ENCODE peak calls at places on chromosome 19, in six cellular contexts. V is AG04450, C is stomach, A is osteocyte, Y is EH, J is RPMI7951. R is an unnamed sample.

GRCh38 chr19:51002101-51002532 is 713 bp upstream of the KLK8 start:
- DNase-seq in Y (no peak), V (no peak), A (no peak), C (no peak), J (no peak), R (no peak)

GRCh38 chr19:14505488-14506239 is 9.7 kb upstream of the GIPC1 start:
- DNase-seq in V (no peak), C (peak), J (peak), Y (peak), A (peak), R (peak)

GRCh38 chr19:6521718-6522646 is 8.8 kb upstream of the TNFSF9 start:
- DNase-seq in J (no peak), V (no peak), A (no peak), C (peak), Y (peak), R (no peak)

GRCh38 chr19:49542446-49542845 is 14.6 kb downstream of the RCN3 start:
- DNase-seq in C (no peak), J (no peak), V (no peak), Y (no peak), A (no peak), R (no peak)

GRCh38 chr19:47363758-47364529 is 14.8 kb downstream of the DHX34 start:
- DNase-seq in A (no peak), J (peak), Y (peak), V (no peak), C (no peak), R (peak)

GRCh38 chr19:33649919-33650305 is 28.2 kb downstream of the CHST8 start:
- DNase-seq in V (no peak), A (no peak), Y (no peak), J (no peak), C (no peak), R (no peak)

GRCh38 chr19:17061691-17062090 is 13.6 kb downstream of the HAUS8 start:
- DNase-seq in Y (no peak), A (no peak), J (no peak), C (no peak), V (no peak), R (no peak)

GRCh38 chr19:7257148-7258041 is 36.8 kb downstream of the INSR start:
- DNase-seq in A (no peak), J (no peak), Y (no peak), V (no peak), C (peak), R (no peak)

GRCh38 chr19:55492362-55492944 is 4.2 kb downstream of the SSC5D start:
- DNase-seq in C (no peak), V (no peak), J (no peak), A (no peak), Y (no peak), R (no peak)

GRCh38 chr19:49488046-49488862 is 846 bp downstream of the RPL13A start:
- DNase-seq in V (no peak), A (no peak), C (no peak), Y (no peak), J (no peak), R (peak)

GRCh38 chr19:7733376-7733775 is 1.5 kb upstream of the CLEC4G start:
- DNase-seq in C (no peak), V (no peak), J (no peak), Y (no peak), A (no peak), R (no peak)

GRCh38 chr19:49472936-49473335 is 1.1 kb upstream of the FLT3LG start:
- DNase-seq in A (no peak), Y (no peak), V (no peak), C (no peak), J (no peak), R (no peak)